ENCODE peak calls at places on chromosomes 3 and 15, in five cellular contexts. One of them, this sample, is unnamed.

GRCh38 chr15:71707230-71708051 is 102.9 kb upstream of the NR2E3 start:
- DNase-seq in cardiac muscle cell: no peak
- DNase-seq in cardiac fibroblast: peak
- DNase-seq in HepG2: no peak
- DNase-seq in pancreas: no peak
- DNase-seq in this sample: peak

GRCh38 chr15:39426552-39427532 is 154.0 kb upstream of the THBS1 start:
- DNase-seq in cardiac muscle cell: no peak
- DNase-seq in cardiac fibroblast: peak
- DNase-seq in HepG2: no peak
- DNase-seq in pancreas: no peak
- DNase-seq in this sample: no peak

GRCh38 chr3:126389792-126390142 is 4.9 kb upstream of the CFAP100 start:
- DNase-seq in cardiac muscle cell: no peak
- DNase-seq in cardiac fibroblast: no peak
- DNase-seq in HepG2: no peak
- DNase-seq in pancreas: no peak
- DNase-seq in this sample: no peak

GRCh38 chr3:129485681-129486056 is 42.8 kb upstream of the RHO start:
- DNase-seq in cardiac muscle cell: no peak
- DNase-seq in cardiac fibroblast: peak
- DNase-seq in HepG2: no peak
- DNase-seq in pancreas: no peak
- DNase-seq in this sample: peak

GRCh38 chr3:81998139-81998755 is 236.8 kb upstream of the GBE1 start:
- DNase-seq in cardiac muscle cell: no peak
- DNase-seq in cardiac fibroblast: peak
- DNase-seq in HepG2: no peak
- DNase-seq in pancreas: no peak
- DNase-seq in this sample: peak

GRCh38 chr15:85771781-85772445 is 22.8 kb downstream of the KLHL25 start:
- DNase-seq in cardiac muscle cell: no peak
- DNase-seq in cardiac fibroblast: peak
- DNase-seq in HepG2: no peak
- DNase-seq in pancreas: no peak
- DNase-seq in this sample: peak

GRCh38 chr15:97576916-97577645 is 383.4 kb upstream of the ARRDC4 start:
- DNase-seq in cardiac muscle cell: no peak
- DNase-seq in cardiac fibroblast: no peak
- DNase-seq in HepG2: no peak
- DNase-seq in pancreas: no peak
- DNase-seq in this sample: no peak

GRCh38 chr3:88863196-88863595 is 244.2 kb upstream of the EPHA3 start:
- DNase-seq in cardiac muscle cell: no peak
- DNase-seq in cardiac fibroblast: no peak
- DNase-seq in HepG2: no peak
- DNase-seq in pancreas: no peak
- DNase-seq in this sample: no peak

GRCh38 chr3:46463120-46463867 is 1.4 kb downstream of the LTF start:
- DNase-seq in cardiac muscle cell: no peak
- DNase-seq in cardiac fibroblast: no peak
- DNase-seq in HepG2: no peak
- DNase-seq in pancreas: no peak
- DNase-seq in this sample: no peak

GRCh38 chr3:123546133-123546755 is 38.6 kb downstream of the HACD2 start:
- DNase-seq in cardiac muscle cell: no peak
- DNase-seq in cardiac fibroblast: peak
- DNase-seq in HepG2: no peak
- DNase-seq in pancreas: no peak
- DNase-seq in this sample: peak

GRCh38 chr15:73335471-73335870 is 33.3 kb downstream of the HCN4 start:
- DNase-seq in cardiac muscle cell: no peak
- DNase-seq in cardiac fibroblast: no peak
- DNase-seq in HepG2: no peak
- DNase-seq in pancreas: peak
- DNase-seq in this sample: no peak

GRCh38 chr3:3783155-3783554 is 16.1 kb upstream of the LRRN1 start:
- DNase-seq in cardiac muscle cell: no peak
- DNase-seq in cardiac fibroblast: no peak
- DNase-seq in HepG2: no peak
- DNase-seq in pancreas: no peak
- DNase-seq in this sample: no peak

GRCh38 chr15:70053006-70053702 is 44.6 kb downstream of the TLE3 start:
- DNase-seq in cardiac muscle cell: no peak
- DNase-seq in cardiac fibroblast: no peak
- DNase-seq in HepG2: no peak
- DNase-seq in pancreas: peak
- DNase-seq in this sample: no peak

GRCh38 chr3:108125550-108126071 is 34.8 kb upstream of the CD47 start:
- DNase-seq in cardiac muscle cell: no peak
- DNase-seq in cardiac fibroblast: no peak
- DNase-seq in HepG2: no peak
- DNase-seq in pancreas: no peak
- DNase-seq in this sample: no peak

GRCh38 chr3:82509106-82509842 is 747.8 kb upstream of the GBE1 start:
- DNase-seq in cardiac muscle cell: no peak
- DNase-seq in cardiac fibroblast: no peak
- DNase-seq in HepG2: no peak
- DNase-seq in pancreas: peak
- DNase-seq in this sample: no peak

GRCh38 chr15:70196314-70197291 is 98.9 kb upstream of the TLE3 start:
- DNase-seq in cardiac muscle cell: peak
- DNase-seq in cardiac fibroblast: peak
- DNase-seq in HepG2: peak
- DNase-seq in pancreas: peak
- DNase-seq in this sample: peak

GRCh38 chr3:89107461-89108035 is at the start of gene EPHA3:
- DNase-seq in cardiac muscle cell: peak
- DNase-seq in cardiac fibroblast: peak
- DNase-seq in HepG2: peak
- DNase-seq in pancreas: peak
- DNase-seq in this sample: peak

GRCh38 chr3:119700269-119700919 is 2.4 kb upstream of the CFAP91 start:
- DNase-seq in cardiac muscle cell: no peak
- DNase-seq in cardiac fibroblast: peak
- DNase-seq in HepG2: peak
- DNase-seq in pancreas: no peak
- DNase-seq in this sample: peak

GRCh38 chr3:147934316-147935188 is 525.4 kb downstream of the ZIC1 start:
- DNase-seq in cardiac muscle cell: no peak
- DNase-seq in cardiac fibroblast: no peak
- DNase-seq in HepG2: no peak
- DNase-seq in pancreas: no peak
- DNase-seq in this sample: no peak

GRCh38 chr3:139506792-139507191 is 30.5 kb upstream of the RBP2 start:
- DNase-seq in cardiac muscle cell: no peak
- DNase-seq in cardiac fibroblast: no peak
- DNase-seq in HepG2: peak
- DNase-seq in pancreas: no peak
- DNase-seq in this sample: no peak

GRCh38 chr3:149751551-149751950 is 738 bp downstream of the COMMD2 start:
- DNase-seq in cardiac muscle cell: no peak
- DNase-seq in cardiac fibroblast: no peak
- DNase-seq in HepG2: no peak
- DNase-seq in pancreas: no peak
- DNase-seq in this sample: no peak

GRCh38 chr3:150759947-150760346 is 3.0 kb downstream of the SIAH2 start:
- DNase-seq in cardiac muscle cell: no peak
- DNase-seq in cardiac fibroblast: no peak
- DNase-seq in HepG2: no peak
- DNase-seq in pancreas: no peak
- DNase-seq in this sample: no peak

GRCh38 chr3:64539451-64540196 is 148.2 kb downstream of the ADAMTS9 start:
- DNase-seq in cardiac muscle cell: no peak
- DNase-seq in cardiac fibroblast: peak
- DNase-seq in HepG2: no peak
- DNase-seq in pancreas: no peak
- DNase-seq in this sample: peak

GRCh38 chr15:79896131-79896633 is 632 bp downstream of the MTHFS start:
- DNase-seq in cardiac muscle cell: no peak
- DNase-seq in cardiac fibroblast: no peak
- DNase-seq in HepG2: peak
- DNase-seq in pancreas: no peak
- DNase-seq in this sample: no peak

GRCh38 chr3:16060945-16061344 is 113.5 kb upstream of the GALNT15 start:
- DNase-seq in cardiac muscle cell: no peak
- DNase-seq in cardiac fibroblast: peak
- DNase-seq in HepG2: no peak
- DNase-seq in pancreas: no peak
- DNase-seq in this sample: peak

DNA sequence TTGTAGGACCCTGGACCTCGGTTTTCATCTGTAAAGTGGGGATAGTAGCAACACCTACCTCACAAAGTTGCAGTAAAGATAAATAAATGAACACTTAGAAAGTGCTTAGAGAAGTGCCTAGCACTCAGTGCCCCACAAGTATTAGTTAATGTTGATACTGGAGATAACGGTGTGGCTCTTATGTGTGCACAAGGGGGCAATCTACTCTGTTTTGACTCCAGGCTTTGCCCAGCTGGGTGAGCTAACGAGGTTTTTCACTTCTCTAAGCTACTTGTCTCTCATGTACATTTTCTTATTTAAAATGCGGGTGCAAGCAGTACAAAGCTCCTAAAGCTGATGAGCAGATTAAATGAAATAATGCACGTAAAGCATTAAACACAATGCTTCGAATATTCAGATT is 193.5 kb upstream of the ICE2 start:
- DNase-seq in cardiac muscle cell: no peak
- DNase-seq in cardiac fibroblast: no peak
- DNase-seq in HepG2: peak
- DNase-seq in pancreas: no peak
- DNase-seq in this sample: no peak
- TF ChIP-seq CTCF in cardiac muscle cell: no peak
- TF ChIP-seq CTCF in cardiac fibroblast: no peak
- TF ChIP-seq CTCF in HepG2: peak
- TF ChIP-seq CTCF in pancreas: no peak
- TF ChIP-seq CTCF in this sample: no peak

GRCh38 chr3:94132777-94133176 is 69.9 kb downstream of the NSUN3 start:
- DNase-seq in cardiac muscle cell: no peak
- DNase-seq in cardiac fibroblast: no peak
- DNase-seq in HepG2: no peak
- DNase-seq in pancreas: no peak
- DNase-seq in this sample: no peak
- H3K4me3 ChIP-seq in cardiac muscle cell: no peak
- H3K4me3 ChIP-seq in cardiac fibroblast: no peak
- H3K4me3 ChIP-seq in HepG2: no peak
- H3K4me3 ChIP-seq in pancreas: no peak
- H3K4me3 ChIP-seq in this sample: no peak

DNA sequence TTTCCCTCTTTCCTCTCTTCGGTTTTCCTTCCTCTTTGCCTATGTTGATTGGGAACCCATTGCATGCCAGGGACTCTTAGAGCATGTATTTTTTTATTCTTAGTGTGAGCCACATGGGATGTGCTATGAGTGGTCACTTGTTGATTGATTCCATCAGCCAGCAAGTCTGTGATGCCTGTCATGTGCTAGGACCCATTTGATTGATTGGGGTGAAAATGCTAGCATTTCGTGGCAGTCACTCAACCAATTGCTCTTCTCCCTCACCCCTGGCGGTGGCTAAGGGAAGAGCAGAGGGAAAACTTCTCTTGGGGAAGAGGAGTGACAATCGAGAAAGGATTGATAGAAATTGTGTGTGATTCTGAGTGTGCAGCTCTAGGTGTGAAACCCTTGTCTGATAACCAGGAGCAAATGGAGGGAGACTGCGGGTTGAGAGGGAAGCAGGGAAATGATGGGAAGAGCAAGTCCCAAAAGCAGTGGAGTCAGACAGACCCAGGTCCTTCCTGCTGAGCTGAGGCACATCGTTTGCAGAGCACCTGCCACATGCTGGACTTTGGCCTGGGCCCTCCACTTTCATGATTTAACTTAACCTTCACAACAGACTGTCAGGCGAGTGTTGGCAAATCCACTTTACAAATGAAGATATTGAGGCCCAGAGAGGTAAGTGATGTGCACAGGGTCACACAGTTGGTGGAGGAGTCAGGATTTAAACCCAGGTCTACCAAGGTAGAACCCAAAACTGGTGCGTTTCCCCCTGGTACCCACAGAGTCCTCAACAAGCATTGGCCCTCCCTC is 40.0 kb downstream of the SLC6A11 start:
- DNase-seq in cardiac muscle cell: no peak
- DNase-seq in cardiac fibroblast: no peak
- DNase-seq in HepG2: peak
- DNase-seq in pancreas: no peak
- DNase-seq in this sample: no peak
- TF ChIP-seq CTCF in cardiac muscle cell: peak
- TF ChIP-seq CTCF in cardiac fibroblast: peak
- TF ChIP-seq CTCF in HepG2: no peak
- TF ChIP-seq CTCF in pancreas: peak
- TF ChIP-seq CTCF in this sample: peak

GRCh38 chr15:89806217-89806564 is 8.5 kb downstream of the ANPEP start:
- DNase-seq in cardiac muscle cell: no peak
- DNase-seq in cardiac fibroblast: no peak
- DNase-seq in HepG2: no peak
- DNase-seq in pancreas: no peak
- DNase-seq in this sample: no peak

GRCh38 chr15:89807689-89808088 is 7.0 kb downstream of the ANPEP start:
- DNase-seq in cardiac muscle cell: no peak
- DNase-seq in cardiac fibroblast: no peak
- DNase-seq in HepG2: no peak
- DNase-seq in pancreas: no peak
- DNase-seq in this sample: no peak

GRCh38 chr15:89806565-89807550 is 7.8 kb downstream of the ANPEP start:
- DNase-seq in cardiac muscle cell: no peak
- DNase-seq in cardiac fibroblast: no peak
- DNase-seq in HepG2: peak
- DNase-seq in pancreas: peak
- DNase-seq in this sample: no peak

GRCh38 chr15:89803941-89804800 is 10.5 kb downstream of the ANPEP start:
- DNase-seq in cardiac muscle cell: no peak
- DNase-seq in cardiac fibroblast: peak
- DNase-seq in HepG2: no peak
- DNase-seq in pancreas: peak
- DNase-seq in this sample: no peak

GRCh38 chr15:89805241-89806216 is 9.1 kb downstream of the ANPEP start:
- DNase-seq in cardiac muscle cell: no peak
- DNase-seq in cardiac fibroblast: no peak
- DNase-seq in HepG2: no peak
- DNase-seq in pancreas: peak
- DNase-seq in this sample: no peak
- H3K4me3 ChIP-seq in cardiac muscle cell: no peak
- H3K4me3 ChIP-seq in cardiac fibroblast: no peak
- H3K4me3 ChIP-seq in HepG2: no peak
- H3K4me3 ChIP-seq in pancreas: peak
- H3K4me3 ChIP-seq in this sample: no peak

DNA sequence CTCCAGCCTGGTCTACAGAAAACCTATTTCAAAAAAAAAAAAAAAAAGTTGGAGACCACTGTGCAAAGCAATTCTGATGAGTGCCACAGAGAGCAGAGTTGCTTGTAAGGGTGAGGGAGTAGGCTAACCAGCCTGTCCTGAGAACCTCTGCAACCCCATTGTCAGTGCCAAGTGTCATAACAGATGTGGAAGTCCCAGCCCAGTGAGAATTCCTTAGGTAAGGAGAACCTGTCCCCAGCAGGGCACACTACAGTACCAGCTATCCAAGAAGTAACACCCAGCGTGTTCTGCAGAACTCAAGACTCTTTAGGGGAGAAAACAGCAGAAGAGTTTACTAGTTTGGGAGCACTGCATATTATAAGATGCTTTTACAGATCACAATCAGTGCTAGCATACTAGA is 156.3 kb downstream of the LIPC start:
- DNase-seq in cardiac muscle cell: no peak
- DNase-seq in cardiac fibroblast: no peak
- DNase-seq in HepG2: no peak
- DNase-seq in pancreas: no peak
- DNase-seq in this sample: no peak
- TF ChIP-seq CTCF in cardiac muscle cell: no peak
- TF ChIP-seq CTCF in cardiac fibroblast: no peak
- TF ChIP-seq CTCF in HepG2: no peak
- TF ChIP-seq CTCF in pancreas: no peak
- TF ChIP-seq CTCF in this sample: no peak

This sample was measured in fibroblast of mammary gland.